ENCODE peak calls at places on chromosomes 16 and 17, in nine cellular contexts. B is NCI-H1436; L is psoas muscle; K is bronchial epithelial cell; Z is testis; V is anterior cingulate cortex; I is heart right ventricle; F is naive thymus-derived CD4-positive, alpha-beta T cell; P is breast epithelium. O is an unnamed sample.

GRCh38 chr16:81738831-81739496 is 40.1 kb upstream of the PLCG2 start:
- DNase-seq in B (no peak), P (no peak), Z (peak; percentile 26), L (peak; percentile 35), I (peak; percentile 54), V (no peak), K (no peak), F (no peak), O (no peak)

GRCh38 chr17:49523706-49524472 is 28.8 kb downstream of the NGFR start:
- DNase-seq in F (no peak), Z (no peak), L (no peak), K (peak; percentile 92), I (no peak), B (peak; percentile 91), P (peak; percentile 72), V (no peak), O (no peak)

GRCh38 chr17:73228748-73229236 is 32.9 kb downstream of the CPSF4L start:
- DNase-seq in P (no peak), Z (peak; percentile 62), I (peak; percentile 41), L (peak; percentile 72), V (no peak), K (peak; percentile 82), B (no peak), F (no peak), O (no peak)

GRCh38 chr16:15996432-15997109 is 47.2 kb downstream of the ABCC1 start:
- DNase-seq in V (no peak), B (no peak), L (peak; percentile 70), P (no peak), F (no peak), K (peak; percentile 54), I (peak; percentile 28), Z (peak; percentile 23), O (no peak)

GRCh38 chr17:9768381-9768934 is 22.9 kb downstream of the DHRS7C start:
- DNase-seq in L (no peak), K (peak; percentile 37), V (no peak), Z (no peak), B (peak; percentile 13), I (no peak), F (no peak), P (no peak), O (no peak)

GRCh38 chr17:1186923-1187771 is 7.4 kb upstream of the ABR start:
- DNase-seq in K (peak; percentile 67), Z (peak; percentile 87), V (peak; percentile 56), B (peak; percentile 72), F (peak; percentile 82), P (peak; percentile 89), I (peak; percentile 90), L (peak; percentile 87), O (no peak)

GRCh38 chr17:4318596-4318995 is 47.9 kb downstream of the UBE2G1 start:
- DNase-seq in Z (no peak), I (no peak), V (no peak), P (no peak), K (peak; percentile 44), F (no peak), B (no peak), L (no peak), O (no peak)

GRCh38 chr16:27363797-27364196 is 38.2 kb upstream of the IL21R start:
- DNase-seq in Z (peak; percentile 44), F (no peak), I (no peak), L (no peak), V (no peak), K (peak; percentile 63), P (no peak), B (no peak), O (no peak)

GRCh38 chr17:40363480-40363838 is 1.1 kb downstream of the GJD3 start:
- DNase-seq in F (peak; percentile 50), L (no peak), I (peak; percentile 38), Z (no peak), B (no peak), P (no peak), V (no peak), K (no peak), O (no peak)

GRCh38 chr16:78405833-78406232 is 306.4 kb downstream of the WWOX start:
- DNase-seq in L (no peak), B (no peak), Z (no peak), V (no peak), F (no peak), P (no peak), I (no peak), K (no peak), O (no peak)

GRCh38 chr16:50313596-50314483 is 47.5 kb downstream of the ADCY7 start:
- DNase-seq in B (no peak), K (no peak), L (peak; percentile 79), F (peak; percentile 48), V (peak; percentile 23), Z (peak; percentile 53), P (no peak), I (peak; percentile 70), O (no peak)

GRCh38 chr17:73932216-73932749 is 271.2 kb upstream of the RPL38 start:
- DNase-seq in Z (no peak), B (no peak), F (no peak), I (no peak), K (no peak), L (no peak), P (no peak), V (no peak), O (no peak)

GRCh38 chr17:5816491-5816890 is 232.2 kb upstream of the NLRP1 start:
- DNase-seq in P (no peak), Z (no peak), K (no peak), I (no peak), V (no peak), B (no peak), L (no peak), F (no peak), O (no peak)

GRCh38 chr17:80889231-80889896 is 102.3 kb upstream of the CHMP6 start:
- DNase-seq in V (no peak), B (no peak), P (no peak), L (no peak), I (no peak), K (no peak), Z (no peak), F (no peak), O (no peak)

GRCh38 chr17:29650407-29650806 is 27.7 kb upstream of the CORO6 start:
- DNase-seq in Z (no peak), L (no peak), P (no peak), K (no peak), I (no peak), F (no peak), B (no peak), V (no peak), O (no peak)

GRCh38 chr17:39676198-39676819 is 8.1 kb downstream of the PNMT start:
- DNase-seq in V (peak; percentile 58), F (no peak), Z (peak; percentile 78), B (peak; percentile 83), L (no peak), K (peak; percentile 35), P (peak; percentile 92), I (peak; percentile 78), O (peak; percentile 48)

GRCh38 chr16:87806246-87806607 is 40.4 kb upstream of the KLHDC4 start:
- DNase-seq in B (no peak), F (no peak), Z (no peak), V (no peak), I (no peak), K (peak; percentile 59), P (no peak), L (no peak), O (no peak)

GRCh38 chr16:88703486-88704309 is 2.5 kb downstream of the RNF166 start:
- DNase-seq in V (peak; percentile 50), I (peak; percentile 53), Z (no peak), F (peak; percentile 73), K (no peak), P (no peak), B (no peak), L (no peak), O (no peak)

GRCh38 chr17:56441331-56441730 is 152.2 kb upstream of the NOG start:
- DNase-seq in K (no peak), B (no peak), F (no peak), P (no peak), V (no peak), Z (no peak), L (no peak), I (no peak), O (no peak)

GRCh38 chr17:73798111-73798748 is 154.0 kb upstream of the SDK2 start:
- DNase-seq in P (no peak), I (no peak), L (no peak), V (no peak), K (peak; percentile 87), F (no peak), B (no peak), Z (no peak), O (no peak)

GRCh38 chr17:38742431-38743308 is 5.5 kb downstream of the PCGF2 start:
- DNase-seq in Z (peak; percentile 77), L (no peak), F (no peak), K (peak; percentile 61), B (peak; percentile 70), P (no peak), I (no peak), V (no peak), O (peak; percentile 83)

GRCh38 chr16:66273644-66274334 is 92.7 kb upstream of the CDH5 start:
- DNase-seq in B (no peak), I (no peak), K (peak; percentile 65), P (no peak), L (no peak), V (no peak), F (peak; percentile 3), Z (no peak), O (no peak)

GRCh38 chr17:71441098-71441497 is 679.7 kb upstream of the SOX9 start:
- DNase-seq in B (no peak), V (no peak), I (no peak), L (no peak), Z (no peak), P (no peak), F (no peak), K (peak; percentile 97), O (no peak)

GRCh38 chr16:88356727-88357199 is 26.0 kb upstream of the ZNF469 start:
- DNase-seq in I (no peak), V (no peak), L (peak; percentile 11), F (no peak), B (no peak), K (no peak), P (no peak), Z (no peak), O (no peak)

GRCh38 chr16:30523768-30524574 is 2.4 kb downstream of the ZNF768 start:
- DNase-seq in L (peak; percentile 40), F (no peak), K (no peak), B (no peak), V (no peak), P (no peak), Z (no peak), I (peak; percentile 69), O (no peak)

GRCh38 chr16:49528035-49528434 is 154.4 kb downstream of the C16orf78 start:
- DNase-seq in Z (peak; percentile 28), V (no peak), P (no peak), F (no peak), K (no peak), B (no peak), L (no peak), I (no peak), O (no peak)

O was measured in NCI-H1092.